ENCODE peak calls at places on chromosome 22, in seven cellular contexts. One of them, this sample, is unnamed.

GRCh38 chr22:33875316-33875715 is 45.0 kb downstream of the LARGE1 start:
- DNase-seq in A549: no peak
- DNase-seq in ovary: no peak
- DNase-seq in K562: no peak
- DNase-seq in tibial nerve: no peak
- DNase-seq in SK-N-SH: no peak
- DNase-seq in transverse colon: no peak
- DNase-seq in this sample: no peak

GRCh38 chr22:20198527-20199319 is 47.9 kb upstream of the CCDC188 start:
- DNase-seq in A549: no peak
- DNase-seq in ovary: no peak
- DNase-seq in K562: no peak
- DNase-seq in tibial nerve: no peak
- DNase-seq in SK-N-SH: no peak
- DNase-seq in transverse colon: no peak
- DNase-seq in this sample: no peak

GRCh38 chr22:31244044-31244942 is 32.2 kb downstream of the LIMK2 start:
- DNase-seq in A549: peak
- DNase-seq in ovary: no peak
- DNase-seq in K562: no peak
- DNase-seq in tibial nerve: no peak
- DNase-seq in SK-N-SH: peak
- DNase-seq in transverse colon: no peak
- DNase-seq in this sample: no peak

GRCh38 chr22:29520851-29521250 is 32.7 kb downstream of the THOC5 start:
- DNase-seq in A549: no peak
- DNase-seq in ovary: no peak
- DNase-seq in K562: no peak
- DNase-seq in tibial nerve: no peak
- DNase-seq in SK-N-SH: no peak
- DNase-seq in transverse colon: no peak
- DNase-seq in this sample: no peak

GRCh38 chr22:28034760-28035401 is 115.8 kb upstream of the PITPNB start:
- DNase-seq in A549: no peak
- DNase-seq in ovary: peak
- DNase-seq in K562: peak
- DNase-seq in tibial nerve: peak
- DNase-seq in SK-N-SH: peak
- DNase-seq in transverse colon: peak
- DNase-seq in this sample: peak

GRCh38 chr22:46538816-46539163 is 1.4 kb upstream of the CELSR1 start:
- DNase-seq in A549: no peak
- DNase-seq in ovary: no peak
- DNase-seq in K562: no peak
- DNase-seq in tibial nerve: no peak
- DNase-seq in SK-N-SH: no peak
- DNase-seq in transverse colon: no peak
- DNase-seq in this sample: no peak

GRCh38 chr22:41857160-41857859 is 24.4 kb downstream of the SREBF2 start:
- DNase-seq in A549: peak
- DNase-seq in ovary: no peak
- DNase-seq in K562: peak
- DNase-seq in tibial nerve: peak
- DNase-seq in SK-N-SH: peak
- DNase-seq in transverse colon: peak
- DNase-seq in this sample: no peak

GRCh38 chr22:27045103-27045940 is 387.9 kb downstream of the MIAT start:
- DNase-seq in A549: peak
- DNase-seq in ovary: no peak
- DNase-seq in K562: no peak
- DNase-seq in tibial nerve: no peak
- DNase-seq in SK-N-SH: no peak
- DNase-seq in transverse colon: no peak
- DNase-seq in this sample: no peak

GRCh38 chr22:29344137-29344536 is 28.6 kb upstream of the RASL10A start:
- DNase-seq in A549: peak
- DNase-seq in ovary: no peak
- DNase-seq in K562: no peak
- DNase-seq in tibial nerve: no peak
- DNase-seq in SK-N-SH: peak
- DNase-seq in transverse colon: peak
- DNase-seq in this sample: peak

GRCh38 chr22:25488244-25489020 is 76.0 kb upstream of the GRK3 start:
- DNase-seq in A549: peak
- DNase-seq in ovary: peak
- DNase-seq in K562: no peak
- DNase-seq in tibial nerve: peak
- DNase-seq in SK-N-SH: peak
- DNase-seq in transverse colon: peak
- DNase-seq in this sample: no peak

GRCh38 chr22:19805821-19806212 is 45.2 kb downstream of the TBX1 start:
- DNase-seq in A549: no peak
- DNase-seq in ovary: no peak
- DNase-seq in K562: no peak
- DNase-seq in tibial nerve: no peak
- DNase-seq in SK-N-SH: peak
- DNase-seq in transverse colon: peak
- DNase-seq in this sample: no peak

GRCh38 chr22:29341056-29341848 is 25.8 kb upstream of the RASL10A start:
- DNase-seq in A549: no peak
- DNase-seq in ovary: no peak
- DNase-seq in K562: no peak
- DNase-seq in tibial nerve: no peak
- DNase-seq in SK-N-SH: no peak
- DNase-seq in transverse colon: no peak
- DNase-seq in this sample: no peak

GRCh38 chr22:20607157-20607907 is 99.9 kb downstream of the MED15 start:
- DNase-seq in A549: no peak
- DNase-seq in ovary: no peak
- DNase-seq in K562: no peak
- DNase-seq in tibial nerve: no peak
- DNase-seq in SK-N-SH: peak
- DNase-seq in transverse colon: no peak
- DNase-seq in this sample: no peak

GRCh38 chr22:35443790-35444684 is 44.1 kb downstream of the MCM5 start:
- DNase-seq in A549: no peak
- DNase-seq in ovary: no peak
- DNase-seq in K562: no peak
- DNase-seq in tibial nerve: no peak
- DNase-seq in SK-N-SH: no peak
- DNase-seq in transverse colon: no peak
- DNase-seq in this sample: no peak

GRCh38 chr22:19179472-19180048 is 1.0 kb upstream of the SLC25A1 start:
- DNase-seq in A549: peak
- DNase-seq in ovary: peak
- DNase-seq in K562: peak
- DNase-seq in tibial nerve: peak
- DNase-seq in SK-N-SH: peak
- DNase-seq in transverse colon: peak
- DNase-seq in this sample: peak

GRCh38 chr22:35092146-35092805 is 26.3 kb downstream of the ISX start:
- DNase-seq in A549: no peak
- DNase-seq in ovary: no peak
- DNase-seq in K562: no peak
- DNase-seq in tibial nerve: no peak
- DNase-seq in SK-N-SH: no peak
- DNase-seq in transverse colon: no peak
- DNase-seq in this sample: peak

GRCh38 chr22:42519544-42520237 is at the start of gene RRP7A:
- DNase-seq in A549: peak
- DNase-seq in ovary: peak
- DNase-seq in K562: peak
- DNase-seq in tibial nerve: peak
- DNase-seq in SK-N-SH: peak
- DNase-seq in transverse colon: peak
- DNase-seq in this sample: peak

GRCh38 chr22:29163808-29164207 is 41.9 kb upstream of the EMID1 start:
- DNase-seq in A549: no peak
- DNase-seq in ovary: no peak
- DNase-seq in K562: no peak
- DNase-seq in tibial nerve: no peak
- DNase-seq in SK-N-SH: no peak
- DNase-seq in transverse colon: no peak
- DNase-seq in this sample: peak

GRCh38 chr22:46462726-46463371 is 74.6 kb downstream of the CELSR1 start:
- DNase-seq in A549: peak
- DNase-seq in ovary: no peak
- DNase-seq in K562: peak
- DNase-seq in tibial nerve: no peak
- DNase-seq in SK-N-SH: no peak
- DNase-seq in transverse colon: no peak
- DNase-seq in this sample: no peak

GRCh38 chr22:31537019-31537535 is 40.7 kb downstream of the SFI1 start:
- DNase-seq in A549: no peak
- DNase-seq in ovary: no peak
- DNase-seq in K562: peak
- DNase-seq in tibial nerve: no peak
- DNase-seq in SK-N-SH: no peak
- DNase-seq in transverse colon: no peak
- DNase-seq in this sample: peak

GRCh38 chr22:32050678-32051515 is 7.8 kb downstream of the SLC5A1 start:
- DNase-seq in A549: peak
- DNase-seq in ovary: no peak
- DNase-seq in K562: peak
- DNase-seq in tibial nerve: peak
- DNase-seq in SK-N-SH: no peak
- DNase-seq in transverse colon: no peak
- DNase-seq in this sample: no peak

GRCh38 chr22:37752189-37753061 is 55.3 kb upstream of the GCAT start:
- DNase-seq in A549: peak
- DNase-seq in ovary: peak
- DNase-seq in K562: no peak
- DNase-seq in tibial nerve: peak
- DNase-seq in SK-N-SH: peak
- DNase-seq in transverse colon: peak
- DNase-seq in this sample: peak
- TF ChIP-seq CTCF in A549: no peak
- TF ChIP-seq CTCF in ovary: no peak
- TF ChIP-seq CTCF in K562: no peak
- TF ChIP-seq CTCF in tibial nerve: no peak
- TF ChIP-seq CTCF in SK-N-SH: peak
- TF ChIP-seq CTCF in transverse colon: peak
- TF ChIP-seq CTCF in this sample: no peak

DNA sequence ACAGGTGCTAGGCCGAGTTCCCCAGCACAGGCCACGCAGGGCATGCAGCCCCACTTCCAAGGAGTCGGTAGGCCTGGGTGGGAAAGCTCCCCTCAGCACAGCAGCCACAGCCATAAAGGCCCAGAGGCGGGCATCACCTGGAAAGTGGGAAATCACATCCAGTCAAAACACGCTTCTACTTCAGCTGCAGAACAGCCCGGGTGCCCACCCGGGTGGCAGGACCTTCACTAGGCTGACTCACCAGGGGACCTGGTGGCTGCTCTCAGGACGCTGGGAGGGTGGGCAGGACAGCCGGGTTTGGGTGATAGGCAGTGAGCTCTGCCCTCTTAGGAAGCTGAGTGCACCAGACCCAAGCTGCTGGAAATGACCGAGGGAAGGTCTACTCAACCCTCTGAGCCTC is 7.3 kb downstream of the KIAA0930 start:
- DNase-seq in A549: no peak
- DNase-seq in ovary: no peak
- DNase-seq in K562: no peak
- DNase-seq in tibial nerve: no peak
- DNase-seq in SK-N-SH: no peak
- DNase-seq in transverse colon: no peak
- DNase-seq in this sample: no peak
- TF ChIP-seq EP300 in A549: no peak
- TF ChIP-seq EP300 in ovary: no peak
- TF ChIP-seq EP300 in K562: no peak
- TF ChIP-seq EP300 in tibial nerve: no peak
- TF ChIP-seq EP300 in SK-N-SH: no peak
- TF ChIP-seq EP300 in transverse colon: no peak
- TF ChIP-seq EP300 in this sample: no peak

GRCh38 chr22:48057116-48057835 is 1294.8 kb downstream of the TBC1D22A start:
- DNase-seq in A549: no peak
- DNase-seq in ovary: no peak
- DNase-seq in K562: no peak
- DNase-seq in tibial nerve: no peak
- DNase-seq in SK-N-SH: no peak
- DNase-seq in transverse colon: no peak
- DNase-seq in this sample: no peak
- TF ChIP-seq CTCF in A549: no peak
- TF ChIP-seq CTCF in ovary: no peak
- TF ChIP-seq CTCF in K562: no peak
- TF ChIP-seq CTCF in tibial nerve: no peak
- TF ChIP-seq CTCF in SK-N-SH: no peak
- TF ChIP-seq CTCF in transverse colon: no peak
- TF ChIP-seq CTCF in this sample: no peak

GRCh38 chr22:49968831-49969661 is 8.5 kb downstream of the PIM3 start:
- DNase-seq in A549: no peak
- DNase-seq in ovary: peak
- DNase-seq in K562: no peak
- DNase-seq in tibial nerve: no peak
- DNase-seq in SK-N-SH: peak
- DNase-seq in transverse colon: no peak
- DNase-seq in this sample: peak

GRCh38 chr22:49969751-49970527 is 9.4 kb downstream of the PIM3 start:
- DNase-seq in A549: no peak
- DNase-seq in ovary: peak
- DNase-seq in K562: no peak
- DNase-seq in tibial nerve: no peak
- DNase-seq in SK-N-SH: peak
- DNase-seq in transverse colon: no peak
- DNase-seq in this sample: peak

GRCh38 chr22:49971232-49972162 is 10.9 kb downstream of the PIM3 start:
- DNase-seq in A549: peak
- DNase-seq in ovary: peak
- DNase-seq in K562: peak
- DNase-seq in tibial nerve: peak
- DNase-seq in SK-N-SH: peak
- DNase-seq in transverse colon: peak
- DNase-seq in this sample: peak

GRCh38 chr22:49972163-49973017 is 11.8 kb downstream of the PIM3 start:
- DNase-seq in A549: no peak
- DNase-seq in ovary: peak
- DNase-seq in K562: peak
- DNase-seq in tibial nerve: no peak
- DNase-seq in SK-N-SH: peak
- DNase-seq in transverse colon: no peak
- DNase-seq in this sample: peak

DNA sequence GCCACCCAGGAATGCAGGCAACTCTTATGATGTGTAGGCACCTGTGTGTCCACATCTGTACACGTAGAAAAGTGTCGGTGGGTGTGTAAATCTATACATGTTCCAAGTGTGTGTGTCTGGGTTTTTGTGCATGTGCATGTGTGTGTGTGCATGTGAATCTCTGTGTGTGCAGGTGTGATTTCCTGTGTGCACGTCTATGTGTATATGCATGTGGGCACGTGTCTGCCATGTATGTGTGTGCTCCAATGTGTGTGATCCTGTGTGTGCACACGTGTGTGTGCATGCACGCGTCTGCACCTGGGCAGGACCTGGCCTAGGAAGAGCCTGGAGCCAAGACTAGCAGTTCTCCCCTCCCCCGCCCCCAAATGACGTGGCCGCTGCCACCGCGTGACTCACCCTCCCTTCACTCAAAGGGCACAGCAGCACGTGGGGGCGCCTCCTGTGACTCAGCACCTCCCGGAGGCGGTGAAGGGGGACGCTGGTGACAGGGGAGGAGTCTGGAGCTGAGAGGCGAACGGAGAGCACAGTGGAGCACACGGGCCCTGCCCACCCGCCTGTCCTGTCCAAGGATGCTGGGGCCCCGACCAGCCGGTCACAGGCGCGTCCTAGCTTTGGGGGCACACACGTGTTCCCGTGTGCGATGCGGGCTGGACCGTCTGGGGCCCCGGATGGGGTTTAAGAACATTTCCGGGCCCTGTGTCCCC is 10.1 kb downstream of the PIM3 start:
- DNase-seq in A549: peak
- DNase-seq in ovary: peak
- DNase-seq in K562: peak
- DNase-seq in tibial nerve: peak
- DNase-seq in SK-N-SH: peak
- DNase-seq in transverse colon: peak
- DNase-seq in this sample: peak
- TF ChIP-seq EP300 in A549: no peak
- TF ChIP-seq EP300 in ovary: peak
- TF ChIP-seq EP300 in K562: peak
- TF ChIP-seq EP300 in tibial nerve: peak
- TF ChIP-seq EP300 in SK-N-SH: peak
- TF ChIP-seq EP300 in transverse colon: peak
- TF ChIP-seq EP300 in this sample: no peak

This sample was measured in sigmoid colon.